ENCODE peak calls at places on chromosomes 7 and 10, in five cellular contexts. K is RWPE2; E is right cardiac atrium; X is gastroesophageal sphincter; G is CD4-positive, alpha-beta T cell. V is an unnamed sample.

GRCh38 chr7:39745320-39745719 is 121.9 kb downstream of the RALA start:
- ATAC-seq in K (no peak), E (no peak), X (no peak), G (no peak), V (no peak)

GRCh38 chr7:103141753-103142404 is 7.0 kb downstream of the NAPEPLD start:
- ATAC-seq in K (peak; percentile 66), E (no peak), X (no peak), G (no peak), V (peak; percentile 97)

GRCh38 chr10:14017380-14017943 is 313.3 kb downstream of the FRMD4A start:
- ATAC-seq in K (no peak), E (no peak), X (no peak), G (no peak), V (no peak)

GRCh38 chr10:61732635-61733278 is 70.0 kb downstream of the CABCOCO1 start:
- ATAC-seq in K (no peak), E (no peak), X (no peak), G (no peak), V (no peak)

GRCh38 chr7:552711-553636 is 33.3 kb upstream of the PDGFA start:
- ATAC-seq in K (no peak), E (no peak), X (no peak), G (no peak), V (no peak)

GRCh38 chr10:123148414-123149161 is 652 bp downstream of the HMX2 start:
- ATAC-seq in K (peak; percentile 25), E (no peak), X (no peak), G (no peak), V (no peak)

GRCh38 chr10:78454123-78454645 is 420.5 kb downstream of the RPS24 start:
- ATAC-seq in K (no peak), E (no peak), X (no peak), G (no peak), V (no peak)

GRCh38 chr7:17392846-17393245 is 94.4 kb downstream of the AHR start:
- ATAC-seq in K (no peak), E (no peak), X (no peak), G (no peak), V (no peak)

GRCh38 chr7:98211221-98211675 is at the start of gene BHLHA15:
- ATAC-seq in K (peak; percentile 55), E (no peak), X (no peak), G (peak; percentile 29), V (no peak)

GRCh38 chr10:99743841-99744240 is 11.8 kb downstream of the CUTC start:
- ATAC-seq in K (no peak), E (no peak), X (no peak), G (no peak), V (no peak)

GRCh38 chr7:131538791-131539179 is 17.6 kb downstream of the PODXL start:
- ATAC-seq in K (no peak), E (peak; percentile 66), X (no peak), G (no peak), V (no peak)